ENCODE peak calls at places on chromosomes 3 and 15, in seven cellular contexts. O is cardiac muscle cell, S is tibial nerve, M is heart left ventricle, B is testis, D is H9, Z is HCT116. W is an unnamed sample. For H3K27me3, the result is how much of the 10 kb centered on the place peaks cover.

GRCh38 chr15:66921319-66921718 is 144.1 kb upstream of the SMAD3 start:
- DNase-seq in S (no peak), O (no peak), D (no peak), Z (no peak), B (peak), M (no peak), W (no peak)

GRCh38 chr15:38531509-38531908 is 33.1 kb downstream of the RASGRP1 start:
- DNase-seq in O (peak), M (no peak), S (no peak), Z (no peak), D (no peak), B (peak), W (no peak)

GRCh38 chr3:136819784-136820640 is 1.1 kb downstream of the SLC35G2 start:
- DNase-seq in Z (no peak), M (peak), D (peak), S (peak), O (peak), B (peak), W (peak)

GRCh38 chr15:59867436-59867835 is 136.7 kb upstream of the FOXB1 start:
- DNase-seq in Z (no peak), O (no peak), M (no peak), D (no peak), S (no peak), B (no peak), W (no peak)

GRCh38 chr3:123688241-123688747 is 103.4 kb upstream of the HACD2 start:
- DNase-seq in S (no peak), O (peak), D (no peak), M (no peak), B (no peak), Z (peak), W (peak)

GRCh38 chr3:179613807-179614206 is 9.2 kb downstream of the NDUFB5 start:
- DNase-seq in O (peak), B (no peak), M (no peak), Z (no peak), D (no peak), S (no peak), W (no peak)

GRCh38 chr3:13823692-13824091 is 56.2 kb downstream of the WNT7A start:
- DNase-seq in O (no peak), Z (no peak), D (no peak), S (no peak), B (no peak), M (no peak), W (no peak)

GRCh38 chr15:31434418-31435255 is 108.0 kb downstream of the KLF13 start:
- DNase-seq in D (no peak), S (peak), Z (no peak), B (peak), O (peak), M (peak), W (peak)

GRCh38 chr3:157532529-157533297 is 29.5 kb upstream of the VEPH1 start:
- DNase-seq in B (no peak), S (peak), Z (peak), M (no peak), D (peak), O (peak), W (peak)

GRCh38 chr3:98039322-98040024 is 4.4 kb upstream of the GABRR3 start:
- DNase-seq in M (peak), Z (peak), D (peak), B (peak), S (peak), O (peak), W (peak)

GRCh38 chr15:23877502-23878412 is 190.7 kb upstream of the NDN start:
- DNase-seq in S (no peak), Z (no peak), D (peak), M (peak), B (peak), O (peak), W (peak)

GRCh38 chr3:124498891-124499290 is 231.4 kb upstream of the UMPS start:
- DNase-seq in S (no peak), D (no peak), O (no peak), B (no peak), Z (no peak), M (no peak), W (no peak)

GRCh38 chr15:77504310-77504709 is 83.6 kb downstream of the HMG20A start:
- DNase-seq in S (peak), O (no peak), B (peak), Z (no peak), M (no peak), D (no peak), W (no peak)

GRCh38 chr3:28971156-28971555 is 309.7 kb upstream of the RBMS3 start:
- DNase-seq in S (no peak), D (no peak), M (no peak), Z (no peak), B (no peak), O (peak), W (no peak)

GRCh38 chr3:36219398-36219797 is 160.9 kb upstream of the STAC start:
- DNase-seq in B (no peak), S (no peak), D (no peak), O (no peak), M (no peak), Z (no peak), W (no peak)

GRCh38 chr3:186515115-186515514 is 29.1 kb downstream of the CRYGS start:
- DNase-seq in Z (no peak), O (no peak), M (no peak), S (no peak), B (no peak), D (no peak), W (no peak)
- H3K27me3 ChIP-seq in Z (under half), O (under half), M (under half), S (under half), B (under half), D (under half), W (under half)

GRCh38 chr15:76346666-76347506 is 10.3 kb downstream of the ISL2 start:
- DNase-seq in Z (no peak), M (no peak), O (peak), B (no peak), S (no peak), D (peak), W (no peak)
- H3K27me3 ChIP-seq in Z (under half), M (half or more), O (half or more), B (under half), S (half or more), D (under half), W (under half)

GRCh38 chr3:10707984-10708868 is 107.8 kb upstream of the SLC6A11 start:
- DNase-seq in S (no peak), M (no peak), B (peak), O (no peak), D (peak), Z (no peak), W (peak)
- H3K27me3 ChIP-seq in S (half or more), M (under half), B (under half), O (half or more), D (under half), Z (under half), W (under half)

GRCh38 chr3:72049300-72049699 is 264.4 kb upstream of the PROK2 start:
- DNase-seq in B (no peak), S (no peak), Z (no peak), M (no peak), O (no peak), D (no peak), W (no peak)
- H3K27me3 ChIP-seq in B (under half), S (under half), Z (under half), M (under half), O (under half), D (under half), W (under half)

GRCh38 chr3:128480278-128480677 is 12.7 kb downstream of the GATA2 start:
- DNase-seq in S (no peak), D (no peak), O (no peak), Z (no peak), B (no peak), M (peak), W (no peak)

GRCh38 chr3:128480717-128481437 is 12.1 kb downstream of the GATA2 start:
- DNase-seq in M (no peak), Z (no peak), B (no peak), O (no peak), D (no peak), S (no peak), W (no peak)

GRCh38 chr3:128481438-128481942 is 11.5 kb downstream of the GATA2 start:
- DNase-seq in O (no peak), Z (no peak), M (peak), D (no peak), S (no peak), B (no peak), W (no peak)

GRCh38 chr3:128478576-128479506 is 12.2 kb upstream of the DNAJB8 start:
- DNase-seq in S (no peak), B (no peak), Z (no peak), M (no peak), O (no peak), D (no peak), W (no peak)

GRCh38 chr3:128479558-128480086 is 12.9 kb upstream of the DNAJB8 start:
- DNase-seq in B (no peak), Z (no peak), S (no peak), O (no peak), M (no peak), D (no peak), W (no peak)
- H3K27me3 ChIP-seq in B (under half), Z (under half), S (half or more), O (half or more), M (under half), D (half or more), W (under half)

DNA sequence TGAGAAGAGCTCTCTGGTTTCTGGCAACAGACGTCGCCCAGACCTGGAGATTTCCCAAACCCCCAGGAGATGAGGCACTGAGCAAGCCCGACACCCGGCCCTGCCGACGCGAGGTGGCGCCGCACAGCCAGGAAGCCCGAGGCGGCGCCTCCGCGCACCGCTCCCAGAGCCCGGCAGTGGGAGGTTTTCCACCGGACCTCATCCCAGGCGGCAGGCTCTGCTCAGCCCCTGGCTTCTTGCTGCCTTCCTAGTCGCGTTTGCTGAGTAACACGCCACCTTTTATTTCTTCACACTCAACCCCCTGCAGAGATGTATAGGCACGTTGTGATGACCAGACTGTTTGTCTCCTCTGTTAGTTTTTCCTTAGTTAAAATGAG is 56.3 kb upstream of the ARRDC4 start:
- DNase-seq in M (peak), D (peak), B (peak), S (peak), O (peak), Z (peak), W (peak)
- H3K27me3 ChIP-seq in M (under half), D (under half), B (under half), S (under half), O (under half), Z (under half), W (under half)

GRCh38 chr15:33314115-33314514 is 3.3 kb downstream of the RYR3 start:
- DNase-seq in B (no peak), D (no peak), O (no peak), M (no peak), S (no peak), Z (no peak), W (no peak)

GRCh38 chr15:33310481-33311311 is at the start of gene RYR3:
- DNase-seq in O (peak), S (no peak), M (no peak), Z (no peak), B (peak), D (peak), W (no peak)

GRCh38 chr15:33309602-33310276 is 1.0 kb upstream of the RYR3 start:
- DNase-seq in O (peak), S (no peak), Z (no peak), M (no peak), B (peak), D (peak), W (no peak)

GRCh38 chr15:33313491-33313890 is 2.7 kb downstream of the RYR3 start:
- DNase-seq in B (no peak), Z (no peak), D (no peak), O (no peak), S (no peak), M (no peak), W (no peak)

DNA sequence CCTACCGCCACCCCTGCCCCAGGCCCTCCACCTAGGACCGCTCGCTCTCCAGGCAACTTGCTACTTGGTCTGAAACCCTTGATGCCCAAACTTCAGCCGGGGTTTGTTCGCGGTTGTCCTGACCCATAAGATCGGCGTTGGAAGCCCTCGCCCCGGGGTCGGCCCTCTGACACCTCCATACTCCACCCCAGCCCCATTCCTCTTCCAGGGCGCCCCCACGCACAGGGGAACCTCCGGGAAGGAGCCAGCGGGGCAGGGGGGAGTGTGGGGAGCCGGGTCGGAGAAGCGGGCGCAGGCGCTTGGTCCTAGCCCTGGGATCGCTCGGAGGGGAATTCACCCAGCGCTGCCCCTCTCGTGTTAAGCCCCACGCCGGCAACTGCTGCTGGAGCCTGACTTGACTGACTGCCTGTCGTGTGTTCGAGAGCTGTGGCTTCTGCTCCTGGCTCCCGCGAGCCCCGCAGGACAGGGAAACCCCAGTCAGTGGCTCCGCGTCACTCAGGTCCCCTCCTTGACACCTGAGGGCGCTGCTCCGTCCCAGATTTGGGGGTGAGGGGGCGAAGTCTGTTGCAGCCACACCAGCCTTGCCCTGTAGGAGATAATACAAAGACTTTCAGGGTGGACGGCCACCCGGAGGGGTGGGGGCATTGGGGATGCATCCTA is 675 bp downstream of the RYR3 start:
- DNase-seq in S (no peak), M (no peak), Z (no peak), O (no peak), B (no peak), D (peak), W (no peak)
- H3K27me3 ChIP-seq in S (under half), M (under half), Z (under half), O (half or more), B (under half), D (under half), W (under half)

GRCh38 chr3:71724171-71724453 is 1.1 kb downstream of the EIF4E3 start:
- DNase-seq in D (no peak), O (no peak), S (no peak), Z (no peak), B (no peak), M (no peak), W (no peak)
- H3K27me3 ChIP-seq in D (under half), O (half or more), S (under half), Z (under half), B (under half), M (under half), W (under half)

GRCh38 chr3:127068111-127068810 is 85.3 kb downstream of the PLXNA1 start:
- DNase-seq in M (no peak), S (no peak), Z (no peak), B (no peak), D (no peak), O (no peak), W (no peak)
- H3K27me3 ChIP-seq in M (under half), S (under half), Z (under half), B (under half), D (under half), O (under half), W (under half)

DNA sequence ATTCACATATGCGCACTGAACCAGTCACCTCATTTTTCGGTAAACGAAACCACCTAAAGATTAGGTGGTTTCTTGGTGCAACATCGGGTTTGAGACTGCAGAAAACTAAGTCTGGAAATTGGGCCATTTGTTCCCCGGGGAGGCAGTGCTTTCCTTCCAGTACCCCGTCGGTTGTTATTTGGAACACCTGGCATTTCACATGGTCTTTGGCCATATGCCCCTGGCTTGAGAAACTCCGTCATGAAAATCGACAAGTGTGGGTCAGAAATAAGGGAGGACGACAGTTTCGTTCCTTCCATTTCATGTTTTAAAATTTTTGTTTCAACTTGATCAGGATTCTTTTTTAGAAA is 544 bp upstream of the GATM start:
- DNase-seq in O (no peak), M (peak), D (no peak), Z (no peak), B (no peak), S (no peak), W (peak)
- H3K27me3 ChIP-seq in O (under half), M (under half), D (under half), Z (under half), B (under half), S (under half), W (under half)

W was measured in body of pancreas.